ENCODE peak calls at places on chromosomes 5 and 9, in four cellular contexts. U is ovary, Y is heart left ventricle, S is adrenal gland. N is an unnamed sample.

GRCh38 chr5:15013654-15014463 is 142.3 kb upstream of the ANKH start:
- DNase-seq in U (no peak), Y (no peak), S (peak), N (no peak)

GRCh38 chr9:69070201-69070600 is 34.6 kb downstream of the FXN start:
- DNase-seq in U (no peak), Y (no peak), S (no peak), N (no peak)

GRCh38 chr9:133210609-133211008 is 1.6 kb upstream of the OBP2B start:
- DNase-seq in U (no peak), Y (no peak), S (no peak), N (peak)

GRCh38 chr5:135491552-135492318 is 39.6 kb upstream of the TIFAB start:
- DNase-seq in U (no peak), Y (no peak), S (no peak), N (no peak)

GRCh38 chr5:39394946-39395345 is 29.8 kb downstream of the DAB2 start:
- DNase-seq in U (no peak), Y (no peak), S (no peak), N (no peak)

GRCh38 chr9:127739614-127740322 is 4.7 kb upstream of the TOR2A start:
- DNase-seq in U (no peak), Y (no peak), S (no peak), N (peak)

GRCh38 chr5:155699385-155699784 is 627.6 kb upstream of the SGCD start:
- DNase-seq in U (no peak), Y (no peak), S (no peak), N (peak)

GRCh38 chr5:5239191-5239590 is 99.1 kb downstream of the ADAMTS16 start:
- DNase-seq in U (no peak), Y (no peak), S (no peak), N (no peak)

GRCh38 chr5:13898569-13898968 is 45.9 kb downstream of the DNAH5 start:
- DNase-seq in U (no peak), Y (no peak), S (no peak), N (no peak)

GRCh38 chr5:40410231-40410861 is 269.4 kb upstream of the PTGER4 start:
- DNase-seq in U (no peak), Y (peak), S (no peak), N (no peak)

GRCh38 chr9:32550046-32550608 is 2.0 kb upstream of the SMIM27 start:
- DNase-seq in U (no peak), Y (no peak), S (no peak), N (peak)

GRCh38 chr5:151150484-151151262 is 6.9 kb downstream of the ANXA6 start:
- DNase-seq in U (peak), Y (no peak), S (peak), N (peak)
- TF ChIP-seq POLR2A in U (peak), Y (no peak), S (no peak), N (no peak)

GRCh38 chr9:21029661-21030060 is 1.8 kb downstream of the HACD4 start:
- DNase-seq in U (no peak), Y (no peak), S (no peak), N (no peak)

GRCh38 chr9:21028476-21028875 is 3.0 kb downstream of the HACD4 start:
- DNase-seq in U (no peak), Y (no peak), S (no peak), N (no peak)

GRCh38 chr9:21030389-21031035 is 928 bp downstream of the HACD4 start:
- DNase-seq in U (no peak), Y (no peak), S (no peak), N (no peak)

GRCh38 chr9:21031818-21032203 is 371 bp upstream of the HACD4 start:
- DNase-seq in U (no peak), Y (no peak), S (no peak), N (no peak)

DNA sequence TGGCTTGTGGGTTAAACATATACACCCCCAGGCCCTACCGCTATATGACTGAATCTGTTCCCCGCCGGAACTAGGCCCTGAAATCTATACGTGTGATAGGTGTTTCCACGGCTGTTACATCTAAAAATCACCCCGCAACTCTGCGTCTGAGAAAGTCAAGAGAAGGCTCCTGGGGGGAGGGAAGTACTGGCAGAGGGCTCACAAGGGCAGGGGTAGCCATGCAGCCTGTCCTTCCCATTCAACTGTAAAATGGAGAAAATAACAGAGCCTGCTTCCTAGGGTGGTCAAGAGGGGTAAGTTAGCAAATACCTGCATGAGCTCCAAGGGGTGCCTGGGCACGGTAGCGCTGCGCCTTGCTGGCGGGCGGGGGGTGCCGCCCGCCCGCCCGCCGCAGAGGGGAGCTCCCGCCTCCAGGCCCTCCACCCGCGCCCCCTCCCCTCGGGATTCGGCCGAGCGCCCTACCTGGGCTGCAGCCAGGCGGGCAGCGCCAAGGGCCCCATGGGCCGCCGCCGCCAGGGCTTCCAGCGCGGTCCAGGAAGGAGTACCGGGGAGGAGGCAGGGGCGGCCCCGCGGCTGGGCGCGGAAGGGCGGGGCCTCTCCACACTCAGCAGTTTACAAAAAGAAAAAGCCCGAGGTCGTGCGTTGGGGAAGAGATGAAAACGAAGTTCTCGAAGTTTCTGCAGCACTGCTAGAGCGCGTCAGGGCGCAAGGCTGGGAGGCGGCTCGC is at the start of gene HACD4:
- DNase-seq in U (peak), Y (peak), S (peak), N (peak)
- TF ChIP-seq POLR2A in U (no peak), Y (no peak), S (no peak), N (no peak)

GRCh38 chr5:141877478-141878185 is 578 bp downstream of the PCDH1 start:
- DNase-seq in U (no peak), Y (no peak), S (no peak), N (peak)
- TF ChIP-seq POLR2A in U (no peak), Y (no peak), S (no peak), N (no peak)

GRCh38 chr5:119021333-119021732 is 33.0 kb upstream of the DTWD2 start:
- DNase-seq in U (no peak), Y (no peak), S (no peak), N (no peak)
- TF ChIP-seq POLR2A in U (no peak), Y (no peak), S (no peak), N (no peak)

DNA sequence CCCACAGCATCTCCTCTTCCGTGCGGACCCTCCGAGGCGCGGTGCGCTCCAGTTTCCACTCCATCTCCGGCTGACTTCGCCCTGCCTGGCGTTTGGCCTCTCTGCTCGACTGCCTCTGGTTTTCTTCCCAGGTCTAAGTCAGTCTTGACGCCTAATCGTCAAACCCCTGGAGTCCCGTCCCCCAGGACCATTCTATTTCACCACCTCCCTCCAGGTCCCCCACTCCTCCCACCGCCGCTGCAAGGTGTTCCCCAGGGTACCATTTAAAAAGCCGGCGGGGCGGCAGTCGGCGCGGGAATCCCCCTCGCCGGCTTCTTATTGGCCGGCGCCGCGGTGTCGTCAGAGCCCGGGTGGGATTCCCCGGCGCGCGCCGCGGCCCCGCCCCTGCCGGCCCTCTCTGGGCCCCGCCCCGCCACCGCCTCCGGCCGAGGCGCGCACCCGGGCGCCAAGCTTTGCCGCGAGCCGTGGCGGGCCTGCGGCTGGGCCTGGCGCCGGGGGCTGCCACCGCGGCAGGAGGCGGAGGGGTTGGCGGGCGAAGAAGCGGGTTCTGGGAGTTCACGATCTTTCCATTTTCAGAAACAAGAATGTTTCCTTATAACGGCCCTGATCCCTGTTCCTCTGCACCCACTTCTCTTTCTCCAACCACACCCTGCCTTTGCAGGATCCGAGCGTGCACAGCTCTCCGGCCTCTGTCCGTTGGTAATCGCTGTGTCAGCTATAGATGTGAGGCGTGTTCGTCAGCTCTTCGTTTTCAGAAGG is at the start of gene CDC20B:
- DNase-seq in U (peak), Y (peak), S (peak), N (peak)
- TF ChIP-seq POLR2A in U (no peak), Y (no peak), S (no peak), N (no peak)

GRCh38 chr5:170057311-170057710 is 48.4 kb upstream of the FOXI1 start:
- DNase-seq in U (no peak), Y (no peak), S (no peak), N (no peak)

GRCh38 chr5:170049713-170050112 is 56.0 kb upstream of the FOXI1 start:
- DNase-seq in U (no peak), Y (no peak), S (no peak), N (no peak)

GRCh38 chr5:170055606-170056005 is 50.1 kb upstream of the FOXI1 start:
- DNase-seq in U (no peak), Y (no peak), S (no peak), N (no peak)

GRCh38 chr5:170056561-170057267 is 49.0 kb upstream of the FOXI1 start:
- DNase-seq in U (no peak), Y (no peak), S (no peak), N (no peak)

DNA sequence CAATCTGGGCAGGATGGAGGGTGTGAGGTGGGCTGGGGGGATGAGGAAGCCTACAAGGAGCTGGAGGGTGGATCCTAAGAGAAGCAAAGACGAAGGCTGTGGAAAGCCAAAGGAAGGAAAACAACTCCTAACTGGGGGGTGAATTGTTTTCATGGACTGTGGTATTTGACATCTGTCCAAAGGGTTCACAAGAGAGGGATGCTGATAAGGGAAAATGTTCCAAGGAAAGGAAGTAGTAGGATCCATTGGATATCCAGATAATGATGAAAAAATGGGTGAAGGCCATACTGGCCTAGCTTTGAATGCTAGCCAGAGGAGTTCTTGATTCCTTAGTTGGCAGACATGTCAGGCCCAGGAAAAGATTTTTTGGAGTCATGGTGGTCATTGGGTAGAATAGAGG is 51.8 kb upstream of the FOXI1 start:
- DNase-seq in U (no peak), Y (no peak), S (no peak), N (no peak)
- TF ChIP-seq POLR2A in U (no peak), Y (no peak), S (no peak), N (no peak)

DNA sequence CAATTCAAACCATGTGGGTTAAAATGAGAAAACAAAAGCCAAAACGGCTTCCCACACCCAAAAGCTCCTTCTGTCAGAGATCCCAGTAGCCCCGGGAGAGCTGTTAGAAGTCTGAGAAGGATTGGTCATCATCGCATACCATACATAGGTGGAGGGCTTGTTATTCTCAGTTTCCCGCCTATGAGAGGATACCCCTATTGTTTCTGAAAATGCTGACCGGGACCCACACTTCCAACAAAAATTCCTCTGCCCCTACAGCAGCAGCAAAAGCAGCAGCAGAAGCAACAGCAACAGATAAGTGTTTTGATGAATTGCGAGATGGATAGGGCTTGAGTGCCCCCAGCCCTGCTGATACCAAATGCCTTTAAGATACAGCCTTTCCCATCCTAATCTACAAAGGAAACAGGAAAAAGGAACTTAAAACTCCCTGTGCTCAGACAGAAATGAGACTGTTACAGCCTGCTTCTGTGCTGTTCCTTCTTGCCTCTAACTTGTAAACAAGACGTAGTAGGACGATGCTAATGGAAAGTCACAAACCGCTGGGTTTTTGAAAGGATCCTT is at the start of gene TEK:
- DNase-seq in U (no peak), Y (peak), S (no peak), N (no peak)
- TF ChIP-seq POLR2A in U (no peak), Y (no peak), S (no peak), N (no peak)